ENCODE peak calls at places on chromosomes 2 and 18, in four cellular contexts. R is fibroblast of villous mesenchyme, U is A549, Q is astrocyte of the cerebellum. W is an unnamed sample.

GRCh38 chr2:165957030-165957675 is 3.6 kb upstream of the TTC21B start:
- DNase-seq in U (no peak), Q (no peak), R (peak; percentile 8), W (no peak)

GRCh38 chr2:211132586-211132985 is 576.2 kb downstream of the CPS1 start:
- DNase-seq in Q (peak; percentile 38), R (no peak), U (no peak), W (no peak)

GRCh38 chr2:9914384-9915065 is 37.0 kb upstream of the GRHL1 start:
- DNase-seq in U (peak; percentile 77), R (peak; percentile 82), Q (peak; percentile 45), W (peak; percentile 71)

GRCh38 chr2:232979871-232980461 is 33.1 kb downstream of the NGEF start:
- DNase-seq in U (peak; percentile 88), Q (no peak), R (peak; percentile 23), W (no peak)

GRCh38 chr2:102142829-102143449 is 393 bp downstream of the IL1R1 start:
- DNase-seq in U (peak; percentile 47), R (peak; percentile 75), Q (no peak), W (no peak)

GRCh38 chr18:52677991-52678390 is 338.0 kb downstream of the DCC start:
- DNase-seq in R (no peak), Q (no peak), U (no peak), W (no peak)

GRCh38 chr2:237894396-237894979 is 35.1 kb downstream of the RAMP1 start:
- DNase-seq in R (no peak), Q (no peak), U (no peak), W (no peak)

GRCh38 chr18:54815086-54815485 is 13.2 kb upstream of the RAB27B start:
- DNase-seq in Q (no peak), R (no peak), U (no peak), W (no peak)

GRCh38 chr2:219272995-219273394 is 6.2 kb upstream of the DNAJB2 start:
- DNase-seq in U (peak; percentile 85), Q (no peak), R (peak; percentile 50), W (no peak)

GRCh38 chr18:59054892-59055291 is 84.8 kb upstream of the SEC11C start:
- DNase-seq in U (no peak), R (peak; percentile 67), Q (no peak), W (no peak)

GRCh38 chr18:25365242-25365641 is 13.3 kb upstream of the ZNF521 start:
- DNase-seq in Q (no peak), R (no peak), U (no peak), W (no peak)

GRCh38 chr18:46767217-46767616 is 10.4 kb upstream of the ST8SIA5 start:
- DNase-seq in R (no peak), U (no peak), Q (no peak), W (no peak)

GRCh38 chr2:236306825-236307540 is 42.8 kb upstream of the ASB18 start:
- DNase-seq in R (no peak), Q (no peak), U (no peak), W (no peak)

GRCh38 chr2:236311286-236311685 is 47.1 kb upstream of the ASB18 start:
- DNase-seq in U (no peak), R (no peak), Q (no peak), W (no peak)

GRCh38 chr2:236308855-236309668 is 44.9 kb upstream of the ASB18 start:
- DNase-seq in U (no peak), R (no peak), Q (no peak), W (no peak)

GRCh38 chr2:236305964-236306605 is 41.9 kb upstream of the ASB18 start:
- DNase-seq in Q (no peak), R (no peak), U (no peak), W (no peak)

GRCh38 chr2:236309669-236310029 is 45.4 kb upstream of the ASB18 start:
- DNase-seq in U (peak; percentile 37), Q (peak; percentile 2), R (no peak), W (peak; percentile 60)
- TF ChIP-seq CTCF in U (peak; percentile 50), Q (peak; percentile 56), R (peak; percentile 36), W (peak; percentile 36)

DNA sequence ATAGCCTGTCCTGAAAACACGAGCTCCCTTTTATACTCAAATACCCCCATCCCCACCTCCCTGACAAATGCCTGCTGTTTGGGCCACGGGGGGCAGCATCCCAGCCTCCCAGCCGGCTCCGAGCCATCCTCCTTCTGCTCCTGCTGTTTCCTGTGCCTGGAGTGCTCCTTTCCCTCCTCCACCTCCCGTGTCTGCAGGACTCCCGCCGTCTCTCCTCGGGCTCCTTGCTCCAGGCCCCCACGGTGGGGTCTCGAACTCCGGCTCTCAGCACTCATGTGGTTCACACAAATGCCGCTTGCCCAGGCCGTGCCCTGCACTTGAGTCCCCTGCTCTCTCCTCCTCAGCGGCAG is 52.2 kb upstream of the PXDN start:
- DNase-seq in R (no peak), U (no peak), Q (no peak), W (no peak)
- TF ChIP-seq CTCF in R (no peak), U (no peak), Q (no peak), W (no peak)

DNA sequence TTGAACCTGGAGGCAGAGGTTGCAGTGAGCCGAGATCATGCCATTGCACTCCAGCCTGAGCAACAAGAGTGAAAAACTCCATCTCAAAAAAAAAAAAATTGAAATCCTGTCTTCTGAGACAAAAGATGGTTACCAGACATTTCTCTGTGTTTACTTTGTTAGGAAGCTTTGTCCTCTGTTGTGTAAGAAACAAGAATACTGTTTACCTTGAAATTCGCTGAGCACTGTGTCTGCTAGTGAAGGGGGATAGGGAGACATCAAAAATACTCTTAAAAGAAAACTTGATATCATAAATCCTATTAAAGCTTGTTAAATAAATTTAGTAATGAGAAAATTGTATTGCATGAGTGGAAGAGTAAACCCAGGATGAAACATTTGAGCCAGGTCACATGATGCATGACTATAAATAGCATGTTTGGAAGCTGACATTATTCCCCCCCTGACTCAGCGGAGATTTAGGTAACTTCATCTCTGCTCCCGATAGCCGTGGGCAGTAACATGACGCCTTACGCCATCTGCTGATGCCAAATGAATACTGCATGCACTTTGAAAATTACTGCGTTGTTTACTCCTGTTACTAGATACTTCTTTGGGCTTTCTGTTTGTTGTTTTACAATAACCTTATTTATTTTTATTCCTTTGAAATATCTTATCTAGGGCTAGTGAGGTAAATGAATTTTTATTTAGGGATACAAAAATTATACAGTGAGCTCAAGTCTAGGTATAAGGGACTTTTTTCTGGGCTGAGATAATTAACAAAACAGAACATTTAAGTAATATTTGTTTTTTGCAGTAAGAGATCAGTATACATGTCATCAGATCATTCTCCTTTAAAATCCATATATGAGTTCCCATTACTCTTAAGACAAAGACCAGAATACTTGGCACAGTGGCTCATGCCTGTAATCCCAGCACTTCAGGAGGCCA is 134.9 kb downstream of the MAP3K20 start:
- DNase-seq in U (peak; percentile 92), R (peak; percentile 96), Q (peak; percentile 93), W (peak; percentile 62)
- TF ChIP-seq CTCF in U (peak; percentile 96), R (peak; percentile 86), Q (peak; percentile 87), W (peak; percentile 90)

GRCh38 chr2:112924348-112924747 is 13.4 kb downstream of the IL37 start:
- DNase-seq in Q (no peak), U (no peak), R (no peak), W (no peak)

GRCh38 chr2:112923237-112923966 is 12.4 kb downstream of the IL37 start:
- DNase-seq in U (no peak), Q (no peak), R (no peak), W (no peak)

GRCh38 chr2:112924855-112925254 is 13.9 kb downstream of the IL37 start:
- DNase-seq in R (no peak), U (peak; percentile 16), Q (no peak), W (no peak)

GRCh38 chr2:112921982-112922381 is 11.0 kb downstream of the IL37 start:
- DNase-seq in U (no peak), R (no peak), Q (no peak), W (no peak)

GRCh38 chr2:112923967-112924338 is 13.0 kb downstream of the IL37 start:
- DNase-seq in Q (no peak), U (no peak), R (no peak), W (no peak)
- TF ChIP-seq CTCF in Q (no peak), U (no peak), R (no peak), W (no peak)

DNA sequence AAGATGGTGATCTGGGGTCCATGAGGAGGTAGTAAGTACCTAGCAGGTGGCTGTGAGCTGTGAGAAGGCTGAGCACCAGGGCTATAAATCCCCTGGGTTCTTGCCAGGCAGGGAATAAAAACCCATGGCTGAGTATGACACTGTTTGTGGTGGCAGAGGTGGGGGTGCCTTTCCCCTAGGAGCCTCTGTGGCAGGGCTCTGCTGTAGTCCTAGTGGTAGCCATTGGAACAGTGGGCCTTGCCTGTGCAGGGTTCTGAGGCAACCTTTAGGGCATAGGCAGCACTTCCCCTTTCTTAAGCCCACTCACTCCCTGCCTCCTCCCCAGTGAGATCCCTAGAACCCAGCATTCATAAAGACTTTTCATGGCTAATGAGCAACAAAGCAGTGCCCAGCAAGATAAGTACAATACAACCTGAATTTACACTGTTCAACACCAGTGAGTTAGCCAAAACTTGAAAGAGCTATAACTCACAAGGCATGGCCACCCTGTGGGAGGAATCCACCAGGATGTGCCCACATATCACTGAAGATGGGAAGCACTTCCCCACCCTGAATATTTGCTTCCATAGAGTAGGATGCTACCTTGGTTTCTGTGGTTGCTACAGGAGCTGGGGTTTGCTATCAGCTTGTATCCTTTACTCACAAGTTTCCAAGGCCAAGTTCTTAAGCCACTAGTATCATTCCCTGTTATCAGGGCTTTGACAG is 100.9 kb upstream of the NEUROD1 start:
- DNase-seq in U (peak; percentile 28), Q (no peak), R (no peak), W (peak; percentile 11)
- TF ChIP-seq CTCF in U (no peak), Q (no peak), R (no peak), W (no peak)

GRCh38 chr2:72934683-72935610 is 17.6 kb downstream of the EMX1 start:
- DNase-seq in U (peak; percentile 59), Q (no peak), R (no peak), W (peak; percentile 67)
- TF ChIP-seq CTCF in U (peak; percentile 36), Q (no peak), R (peak; percentile 14), W (peak; percentile 37)

DNA sequence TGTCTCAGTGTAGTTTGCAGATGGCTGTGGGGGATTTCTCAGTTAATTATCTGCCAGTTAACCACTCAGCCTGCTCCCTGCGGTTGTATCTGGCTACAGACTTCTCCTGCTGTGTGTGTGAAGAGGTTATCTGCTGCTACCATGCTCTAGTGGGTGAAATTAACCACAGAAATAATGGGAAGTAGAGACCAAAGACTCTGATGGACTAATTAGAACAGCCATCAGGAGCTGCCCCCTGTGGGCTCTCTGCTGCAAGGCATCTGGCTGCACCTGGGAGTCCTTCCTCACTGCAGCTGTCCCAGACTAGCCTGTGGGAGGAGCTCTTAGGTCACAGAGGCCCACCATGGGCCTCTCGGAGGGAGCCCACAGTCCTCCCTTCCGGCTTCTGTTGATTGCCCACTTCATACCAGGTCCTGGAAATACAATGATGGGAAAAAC is 66.6 kb downstream of the CTIF start:
- DNase-seq in U (peak; percentile 49), R (peak; percentile 51), Q (peak; percentile 50), W (peak; percentile 61)
- TF ChIP-seq CTCF in U (peak; percentile 42), R (peak; percentile 60), Q (peak; percentile 55), W (peak; percentile 42)

DNA sequence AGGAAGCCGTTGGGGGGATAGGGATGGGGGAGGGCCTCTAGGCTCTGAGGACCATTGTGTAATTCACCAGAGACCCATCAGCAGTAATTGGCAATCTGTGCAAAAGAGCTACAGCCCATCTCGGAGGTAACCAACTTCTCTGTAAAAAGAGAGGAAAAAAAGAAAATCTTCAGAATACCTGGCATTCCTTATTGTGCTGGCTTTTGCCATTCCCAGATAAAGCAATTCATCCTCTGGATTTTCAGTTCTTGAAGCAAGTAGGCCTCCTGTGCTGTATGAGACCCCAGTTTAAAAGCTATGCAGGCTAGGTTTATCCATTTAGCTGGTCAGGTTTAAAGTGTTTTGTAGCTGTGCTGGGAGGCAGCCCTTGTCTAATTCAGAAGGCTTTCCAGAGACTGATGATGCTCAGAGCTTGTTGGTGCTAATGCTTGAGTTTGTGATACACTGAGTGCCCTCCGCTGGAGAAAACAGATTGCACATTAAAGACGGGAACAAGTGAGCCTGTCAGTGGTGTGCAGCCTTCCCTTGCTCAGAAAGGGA is at the start of gene LRRTM4:
- DNase-seq in U (peak; percentile 7), Q (no peak), R (no peak), W (no peak)
- TF ChIP-seq CTCF in U (no peak), Q (peak; percentile 37), R (no peak), W (no peak)